ENCODE peak calls at places on chromosomes 1 and 21, in six cellular contexts. V is neuronal stem cell, U is H9, C is IMR-90, K is H1, D is trophoblast cell. X is an unnamed sample.

GRCh38 chr1:65820983-65821382 is 28.3 kb downstream of the PDE4B start:
- DNase-seq in V (no peak), U (no peak), C (peak), K (no peak), D (peak), X (peak)

GRCh38 chr1:67952071-67952470 is 98.4 kb downstream of the DIRAS3 start:
- DNase-seq in V (no peak), U (no peak), C (peak), K (no peak), D (no peak), X (peak)

GRCh38 chr1:153261793-153262371 is 2.4 kb downstream of the LORICRIN start:
- DNase-seq in V (no peak), U (no peak), C (no peak), K (no peak), D (no peak), X (no peak)

GRCh38 chr1:41169066-41169798 is 72.9 kb downstream of the SCMH1 start:
- DNase-seq in V (no peak), U (no peak), C (no peak), K (no peak), D (no peak), X (no peak)

GRCh38 chr1:246492611-246493245 is 14.4 kb downstream of the SMYD3 start:
- DNase-seq in V (peak), U (peak), C (peak), K (no peak), D (peak), X (peak)

GRCh38 chr1:19754482-19754881 is 45.2 kb downstream of the TMCO4 start:
- DNase-seq in V (no peak), U (no peak), C (no peak), K (no peak), D (no peak), X (no peak)

GRCh38 chr1:111864862-111865261 is 109.2 kb downstream of the DDX20 start:
- DNase-seq in V (no peak), U (no peak), C (no peak), K (no peak), D (no peak), X (no peak)

GRCh38 chr21:33202464-33203363 is 27.0 kb upstream of the IFNAR2 start:
- DNase-seq in V (no peak), U (no peak), C (no peak), K (no peak), D (peak), X (no peak)

GRCh38 chr1:8903908-8904650 is 25.6 kb upstream of the ENO1 start:
- DNase-seq in V (no peak), U (no peak), C (peak), K (no peak), D (peak), X (peak)

GRCh38 chr1:22588899-22589422 is 25.7 kb downstream of the EPHA8 start:
- DNase-seq in V (no peak), U (no peak), C (no peak), K (no peak), D (no peak), X (no peak)

GRCh38 chr1:58815069-58815679 is 31.3 kb upstream of the JUN start:
- DNase-seq in V (peak), U (peak), C (peak), K (peak), D (peak), X (peak)

GRCh38 chr1:52629021-52629643 is 3.8 kb upstream of the SHISAL2A start:
- DNase-seq in V (peak), U (peak), C (peak), K (no peak), D (no peak), X (no peak)

GRCh38 chr1:154698320-154699096 is 90.5 kb upstream of the ADAR start:
- DNase-seq in V (no peak), U (no peak), C (no peak), K (no peak), D (no peak), X (no peak)

GRCh38 chr1:15152318-15153183 is 996 bp upstream of the TMEM51 start:
- DNase-seq in V (peak), U (peak), C (peak), K (no peak), D (peak), X (peak)

GRCh38 chr1:184160236-184160635 is 108.7 kb downstream of the TSEN15 start:
- DNase-seq in V (no peak), U (no peak), C (peak), K (no peak), D (peak), X (peak)

GRCh38 chr21:43767980-43768867 is 7.9 kb downstream of the CSTB start:
- DNase-seq in V (no peak), U (peak), C (peak), K (no peak), D (peak), X (peak)

GRCh38 chr1:215376544-215377264 is 190.4 kb upstream of the KCTD3 start:
- DNase-seq in V (no peak), U (no peak), C (no peak), K (no peak), D (no peak), X (peak)

GRCh38 chr1:240004086-240004749 is 87.5 kb upstream of the FMN2 start:
- DNase-seq in V (no peak), U (no peak), C (peak), K (no peak), D (peak), X (peak)

GRCh38 chr1:48530727-48531351 is 58.8 kb upstream of the SPATA6 start:
- DNase-seq in V (peak), U (peak), C (peak), K (peak), D (peak), X (peak)

GRCh38 chr1:36492491-36492890 is 9.8 kb upstream of the CSF3R start:
- DNase-seq in V (no peak), U (no peak), C (no peak), K (no peak), D (no peak), X (no peak)

GRCh38 chr1:32396482-32396881 is 2.2 kb upstream of the BSDC1 start:
- DNase-seq in V (no peak), U (no peak), C (no peak), K (no peak), D (no peak), X (no peak)

GRCh38 chr1:219442575-219442974 is 170.3 kb downstream of the ZC3H11B start:
- DNase-seq in V (no peak), U (no peak), C (peak), K (no peak), D (no peak), X (peak)

GRCh38 chr1:27357281-27358037 is 9.3 kb downstream of the MAP3K6 start:
- DNase-seq in V (peak), U (peak), C (peak), K (peak), D (peak), X (peak)

GRCh38 chr1:56569661-56570060 is 9.7 kb downstream of the PLPP3 start:
- DNase-seq in V (no peak), U (no peak), C (no peak), K (no peak), D (peak), X (no peak)

GRCh38 chr1:107477233-107477632 is 336.4 kb downstream of the NTNG1 start:
- DNase-seq in V (no peak), U (peak), C (no peak), K (no peak), D (no peak), X (no peak)

GRCh38 chr1:52970149-52970548 is 43.1 kb downstream of the SCP2 start:
- DNase-seq in V (no peak), U (peak), C (peak), K (no peak), D (no peak), X (peak)

GRCh38 chr1:172658871-172659453 is at the start of gene FASLG:
- DNase-seq in V (no peak), U (no peak), C (peak), K (no peak), D (no peak), X (no peak)

GRCh38 chr1:211908453-211908852 is 77.9 kb upstream of the LPGAT1 start:
- DNase-seq in V (no peak), U (no peak), C (no peak), K (no peak), D (peak), X (no peak)

GRCh38 chr1:210397252-210397651 is 68.5 kb downstream of the HHAT start:
- DNase-seq in V (no peak), U (no peak), C (peak), K (no peak), D (no peak), X (no peak)

GRCh38 chr1:210402560-210402959 is 73.9 kb downstream of the HHAT start:
- DNase-seq in V (no peak), U (no peak), C (no peak), K (no peak), D (no peak), X (no peak)

GRCh38 chr1:210397681-210398080 is 69.0 kb downstream of the HHAT start:
- DNase-seq in V (no peak), U (no peak), C (no peak), K (no peak), D (no peak), X (no peak)

GRCh38 chr1:210396541-210396940 is 67.8 kb downstream of the HHAT start:
- DNase-seq in V (no peak), U (no peak), C (no peak), K (no peak), D (no peak), X (no peak)

GRCh38 chr1:210400043-210400840 is 71.5 kb downstream of the HHAT start:
- DNase-seq in V (peak), U (peak), C (peak), K (peak), D (peak), X (peak)
- H4K91ac ChIP-seq in V (no peak), U (no peak), C (no peak), K (no peak), D (no peak), X (no peak)

GRCh38 chr1:39268906-39269305 is 64.4 kb downstream of the MACF1 start:
- DNase-seq in V (no peak), U (peak), C (peak), K (peak), D (peak), X (peak)
- H3K9ac ChIP-seq in V (no peak), U (no peak), C (peak), K (peak), D (no peak), X (peak)

DNA sequence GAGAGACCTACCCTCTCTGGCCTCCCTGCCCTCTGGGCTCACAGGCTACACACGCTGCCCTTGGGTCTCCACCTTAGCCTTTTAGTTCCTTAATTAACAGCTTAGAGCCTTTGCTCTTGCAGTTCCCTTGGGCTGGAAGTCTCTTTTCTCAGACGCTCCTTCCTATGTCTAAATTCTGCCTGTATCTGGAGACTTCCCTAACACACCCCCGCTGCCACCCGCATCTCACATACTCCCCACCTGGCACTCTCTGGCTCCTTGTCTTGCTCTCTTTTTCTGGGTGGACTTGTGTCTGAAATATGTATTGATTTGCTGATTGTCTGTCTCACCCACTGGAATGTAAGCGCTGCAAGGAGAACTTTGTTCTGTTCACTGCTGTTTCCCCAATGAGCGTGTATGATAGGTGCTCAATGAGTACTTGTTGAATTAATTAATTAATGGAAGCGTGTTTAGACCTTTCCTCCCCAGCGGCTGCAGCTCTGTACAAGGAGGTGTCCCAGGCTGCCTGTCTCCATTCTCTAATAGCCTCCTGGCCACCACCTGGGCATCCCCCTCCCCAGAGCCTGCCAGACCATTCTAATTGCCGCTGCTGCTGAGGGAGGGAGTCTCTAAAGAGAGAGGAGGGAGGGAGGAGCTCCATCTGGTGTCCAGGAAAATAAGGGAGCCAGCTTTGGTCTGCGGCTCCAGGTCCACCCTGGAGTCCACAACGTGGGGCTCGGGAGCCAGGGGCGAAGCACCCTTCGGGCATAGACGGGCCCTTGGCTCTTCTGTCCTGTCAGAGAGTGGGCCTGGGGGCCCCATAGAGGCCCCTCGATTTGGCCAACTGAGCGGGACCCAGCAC is 95.3 kb downstream of the RNF220 start:
- DNase-seq in V (peak), U (peak), C (no peak), K (no peak), D (peak), X (peak)
- H3K4ac ChIP-seq in V (no peak), U (no peak), C (no peak), K (no peak), D (no peak), X (no peak)

GRCh38 chr1:18344755-18345154 is 136.0 kb upstream of the KLHDC7A start:
- DNase-seq in V (no peak), U (no peak), C (no peak), K (no peak), D (no peak), X (no peak)

GRCh38 chr1:18350783-18351182 is 129.9 kb upstream of the KLHDC7A start:
- DNase-seq in V (no peak), U (no peak), C (no peak), K (no peak), D (no peak), X (no peak)

GRCh38 chr1:18347559-18347958 is 133.2 kb upstream of the KLHDC7A start:
- DNase-seq in V (no peak), U (no peak), C (no peak), K (no peak), D (no peak), X (no peak)

GRCh38 chr1:18351735-18352134 is 129.0 kb upstream of the KLHDC7A start:
- DNase-seq in V (no peak), U (peak), C (no peak), K (no peak), D (no peak), X (no peak)

DNA sequence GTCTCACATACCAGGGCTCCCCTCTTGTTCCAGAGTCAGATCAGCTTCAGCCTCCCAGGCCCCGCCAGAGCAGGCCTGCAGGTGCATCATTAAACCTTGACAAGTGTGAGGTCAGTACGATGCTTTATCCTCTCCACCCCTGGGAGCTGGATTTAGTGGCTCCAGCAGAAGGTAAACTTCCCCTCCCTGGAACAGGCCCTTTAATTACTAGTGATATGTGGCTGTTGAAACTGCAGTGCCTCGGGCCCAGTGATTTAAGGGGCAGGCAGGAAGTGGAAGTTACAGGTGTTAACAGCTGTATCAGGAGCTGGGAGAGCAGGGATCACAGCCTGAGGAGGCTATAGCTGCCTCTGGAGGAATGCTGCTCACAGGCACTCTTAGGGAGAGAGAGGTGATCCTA is 132.4 kb upstream of the KLHDC7A start:
- DNase-seq in V (no peak), U (no peak), C (no peak), K (no peak), D (no peak), X (no peak)
- H4K91ac ChIP-seq in V (no peak), U (no peak), C (no peak), K (peak), D (no peak), X (no peak)

X was measured in mesenchymal stem cell.